ENCODE peak calls at places on chromosomes 6 and 20, in six cellular contexts. One of them, this sample, is unnamed.

GRCh38 chr6:151975795-151976194 is 168.3 kb downstream of the ESR1 start:
- DNase-seq in GM12891: no peak
- DNase-seq in H1: no peak
- DNase-seq in HepG2: no peak
- DNase-seq in GM12878: no peak
- DNase-seq in K562: no peak
- DNase-seq in this sample: no peak

GRCh38 chr6:22025468-22026159 is 271.2 kb downstream of the PRL start:
- DNase-seq in GM12891: peak
- DNase-seq in H1: peak
- DNase-seq in HepG2: no peak
- DNase-seq in GM12878: peak
- DNase-seq in K562: peak
- DNase-seq in this sample: no peak

GRCh38 chr6:156826290-156826955 is 49.2 kb downstream of the ARID1B start:
- DNase-seq in GM12891: no peak
- DNase-seq in H1: no peak
- DNase-seq in HepG2: no peak
- DNase-seq in GM12878: no peak
- DNase-seq in K562: no peak
- DNase-seq in this sample: no peak

GRCh38 chr6:24919404-24919892 is 16.3 kb downstream of the RIPOR2 start:
- DNase-seq in GM12891: no peak
- DNase-seq in H1: no peak
- DNase-seq in HepG2: no peak
- DNase-seq in GM12878: no peak
- DNase-seq in K562: no peak
- DNase-seq in this sample: no peak

GRCh38 chr20:1331101-1331500 is 2.2 kb upstream of the SDCBP2 start:
- DNase-seq in GM12891: no peak
- DNase-seq in H1: no peak
- DNase-seq in HepG2: no peak
- DNase-seq in GM12878: no peak
- DNase-seq in K562: no peak
- DNase-seq in this sample: no peak

GRCh38 chr6:22145823-22146379 is 150.9 kb downstream of the PRL start:
- DNase-seq in GM12891: no peak
- DNase-seq in H1: peak
- DNase-seq in HepG2: no peak
- DNase-seq in GM12878: no peak
- DNase-seq in K562: no peak
- DNase-seq in this sample: no peak

GRCh38 chr20:18477821-18478220 is 10.6 kb downstream of the POLR3F start:
- DNase-seq in GM12891: no peak
- DNase-seq in H1: no peak
- DNase-seq in HepG2: no peak
- DNase-seq in GM12878: no peak
- DNase-seq in K562: no peak
- DNase-seq in this sample: no peak

GRCh38 chr20:22501566-22502344 is 82.6 kb downstream of the FOXA2 start:
- DNase-seq in GM12891: no peak
- DNase-seq in H1: no peak
- DNase-seq in HepG2: no peak
- DNase-seq in GM12878: no peak
- DNase-seq in K562: no peak
- DNase-seq in this sample: no peak

GRCh38 chr20:44106615-44107014 is 80.4 kb downstream of the JPH2 start:
- DNase-seq in GM12891: no peak
- DNase-seq in H1: no peak
- DNase-seq in HepG2: no peak
- DNase-seq in GM12878: no peak
- DNase-seq in K562: no peak
- DNase-seq in this sample: no peak

GRCh38 chr6:16758163-16758975 is 2.9 kb downstream of the ATXN1 start:
- DNase-seq in GM12891: no peak
- DNase-seq in H1: no peak
- DNase-seq in HepG2: peak
- DNase-seq in GM12878: no peak
- DNase-seq in K562: no peak
- DNase-seq in this sample: no peak

GRCh38 chr6:47630587-47630986 is 67.8 kb upstream of the ADGRF4 start:
- DNase-seq in GM12891: no peak
- DNase-seq in H1: no peak
- DNase-seq in HepG2: no peak
- DNase-seq in GM12878: no peak
- DNase-seq in K562: no peak
- DNase-seq in this sample: no peak

GRCh38 chr20:63087872-63088680 is 81.3 kb upstream of the BHLHE23 start:
- DNase-seq in GM12891: no peak
- DNase-seq in H1: no peak
- DNase-seq in HepG2: no peak
- DNase-seq in GM12878: no peak
- DNase-seq in K562: no peak
- DNase-seq in this sample: no peak

GRCh38 chr20:24782801-24783630 is 166.1 kb upstream of the CST7 start:
- DNase-seq in GM12891: no peak
- DNase-seq in H1: no peak
- DNase-seq in HepG2: peak
- DNase-seq in GM12878: no peak
- DNase-seq in K562: no peak
- DNase-seq in this sample: no peak

GRCh38 chr20:43666376-43667328 is at the start of gene MYBL2:
- DNase-seq in GM12891: peak
- DNase-seq in H1: peak
- DNase-seq in HepG2: peak
- DNase-seq in GM12878: no peak
- DNase-seq in K562: peak
- DNase-seq in this sample: peak

GRCh38 chr6:44701637-44702101 is 314.2 kb downstream of the CDC5L start:
- DNase-seq in GM12891: no peak
- DNase-seq in H1: peak
- DNase-seq in HepG2: no peak
- DNase-seq in GM12878: no peak
- DNase-seq in K562: no peak
- DNase-seq in this sample: no peak

GRCh38 chr6:81561071-81561564 is 191.4 kb downstream of the TENT5A start:
- DNase-seq in GM12891: no peak
- DNase-seq in H1: no peak
- DNase-seq in HepG2: peak
- DNase-seq in GM12878: no peak
- DNase-seq in K562: no peak
- DNase-seq in this sample: no peak

GRCh38 chr6:155641603-155642002 is 186.0 kb upstream of the NOX3 start:
- DNase-seq in GM12891: no peak
- DNase-seq in H1: no peak
- DNase-seq in HepG2: no peak
- DNase-seq in GM12878: no peak
- DNase-seq in K562: no peak
- DNase-seq in this sample: no peak

GRCh38 chr20:4064118-4064962 is 49.0 kb upstream of the RNF24 start:
- DNase-seq in GM12891: no peak
- DNase-seq in H1: no peak
- DNase-seq in HepG2: no peak
- DNase-seq in GM12878: no peak
- DNase-seq in K562: peak
- DNase-seq in this sample: no peak

GRCh38 chr6:166825553-166826145 is 130.7 kb downstream of the RNASET2 start:
- DNase-seq in GM12891: no peak
- DNase-seq in H1: no peak
- DNase-seq in HepG2: no peak
- DNase-seq in GM12878: no peak
- DNase-seq in K562: no peak
- DNase-seq in this sample: no peak

GRCh38 chr6:111581957-111582356 is 23.7 kb downstream of the TRAF3IP2 start:
- DNase-seq in GM12891: no peak
- DNase-seq in H1: no peak
- DNase-seq in HepG2: no peak
- DNase-seq in GM12878: no peak
- DNase-seq in K562: no peak
- DNase-seq in this sample: no peak

GRCh38 chr6:116263353-116263752 is 9.5 kb upstream of the TSPYL4 start:
- DNase-seq in GM12891: no peak
- DNase-seq in H1: no peak
- DNase-seq in HepG2: no peak
- DNase-seq in GM12878: no peak
- DNase-seq in K562: no peak
- DNase-seq in this sample: no peak

GRCh38 chr6:165231177-165231576 is 78.2 kb downstream of the C6orf118 start:
- DNase-seq in GM12891: no peak
- DNase-seq in H1: no peak
- DNase-seq in HepG2: no peak
- DNase-seq in GM12878: no peak
- DNase-seq in K562: no peak
- DNase-seq in this sample: no peak

GRCh38 chr6:111841822-111842221 is 31.4 kb downstream of the FYN start:
- DNase-seq in GM12891: no peak
- DNase-seq in H1: no peak
- DNase-seq in HepG2: no peak
- DNase-seq in GM12878: peak
- DNase-seq in K562: no peak
- DNase-seq in this sample: no peak

DNA sequence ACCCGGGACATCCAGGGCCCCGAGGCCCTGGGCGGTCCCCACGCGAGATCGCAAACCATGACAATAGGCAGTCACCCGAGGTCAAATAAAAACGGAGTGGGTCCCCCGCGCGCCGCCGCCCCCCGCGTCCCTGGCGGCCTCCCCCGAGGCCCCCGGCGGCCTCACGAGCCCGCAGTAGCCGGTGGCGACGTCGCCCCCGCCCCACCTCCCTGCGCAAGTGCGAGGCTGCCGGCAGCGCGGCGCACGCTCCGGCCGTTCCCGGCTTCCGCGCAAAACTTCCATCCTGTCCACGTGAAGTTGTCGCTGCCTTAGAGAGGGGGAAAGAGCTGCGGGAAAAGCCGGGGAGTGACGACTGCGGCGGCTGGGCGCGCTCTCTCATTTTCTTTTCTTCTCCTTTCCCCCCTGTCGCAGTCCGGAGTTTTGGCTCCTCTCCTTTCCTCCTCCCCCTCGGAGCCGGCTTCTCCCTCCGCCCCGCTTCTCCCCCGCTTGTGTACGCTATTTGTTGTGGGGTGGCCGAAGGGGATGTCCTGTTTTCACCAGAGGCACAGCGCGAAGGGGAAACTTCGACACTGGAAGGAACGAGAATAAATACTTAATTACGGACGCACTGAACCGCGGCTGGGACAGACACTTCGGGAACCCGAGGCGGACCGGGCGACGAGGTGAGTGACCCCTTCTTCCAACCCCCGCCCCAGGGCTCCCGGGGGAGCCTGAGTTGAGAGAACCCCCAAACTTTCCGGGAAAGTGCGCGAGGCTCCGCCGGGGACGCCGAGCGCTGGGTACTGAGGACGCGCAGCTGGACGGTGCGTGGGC is at the start of gene EYA4:
- DNase-seq in GM12891: no peak
- DNase-seq in H1: no peak
- DNase-seq in HepG2: no peak
- DNase-seq in GM12878: no peak
- DNase-seq in K562: no peak
- DNase-seq in this sample: peak
- TF ChIP-seq TAF1 in GM12891: no peak
- TF ChIP-seq TAF1 in H1: no peak
- TF ChIP-seq TAF1 in HepG2: no peak
- TF ChIP-seq TAF1 in GM12878: no peak
- TF ChIP-seq TAF1 in K562: no peak
- TF ChIP-seq TAF1 in this sample: no peak

DNA sequence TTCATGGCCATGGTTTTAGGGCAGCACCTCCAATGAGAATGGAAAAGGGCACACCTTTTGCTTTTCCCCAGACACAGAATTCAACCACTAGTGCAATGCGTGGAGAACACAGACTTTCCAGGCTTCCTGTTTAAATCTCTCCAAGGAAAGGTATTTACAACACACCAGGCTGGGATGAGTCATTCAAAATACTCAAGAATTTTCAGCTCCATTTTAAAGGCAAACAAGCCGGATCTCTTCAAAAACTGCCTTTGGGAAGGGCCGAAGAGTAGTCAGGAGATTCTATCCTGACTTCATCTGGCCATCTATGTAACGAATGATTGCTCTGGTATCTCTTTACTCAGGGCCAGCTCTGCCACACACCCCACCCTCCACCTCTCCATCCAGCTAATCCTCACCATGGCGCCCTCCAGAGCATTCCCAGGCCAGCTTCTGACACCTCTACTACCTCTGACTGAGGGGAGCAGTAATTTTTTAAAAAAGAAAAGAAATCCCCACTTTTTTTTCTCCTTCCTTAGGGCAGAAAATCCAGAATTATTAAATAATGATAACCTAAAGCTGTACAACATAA is 254.6 kb downstream of the LY86 start:
- DNase-seq in GM12891: no peak
- DNase-seq in H1: no peak
- DNase-seq in HepG2: no peak
- DNase-seq in GM12878: no peak
- DNase-seq in K562: no peak
- DNase-seq in this sample: no peak
- TF ChIP-seq POLR2A in GM12891: no peak
- TF ChIP-seq POLR2A in H1: no peak
- TF ChIP-seq POLR2A in HepG2: no peak
- TF ChIP-seq POLR2A in GM12878: no peak
- TF ChIP-seq POLR2A in K562: no peak
- TF ChIP-seq POLR2A in this sample: no peak

DNA sequence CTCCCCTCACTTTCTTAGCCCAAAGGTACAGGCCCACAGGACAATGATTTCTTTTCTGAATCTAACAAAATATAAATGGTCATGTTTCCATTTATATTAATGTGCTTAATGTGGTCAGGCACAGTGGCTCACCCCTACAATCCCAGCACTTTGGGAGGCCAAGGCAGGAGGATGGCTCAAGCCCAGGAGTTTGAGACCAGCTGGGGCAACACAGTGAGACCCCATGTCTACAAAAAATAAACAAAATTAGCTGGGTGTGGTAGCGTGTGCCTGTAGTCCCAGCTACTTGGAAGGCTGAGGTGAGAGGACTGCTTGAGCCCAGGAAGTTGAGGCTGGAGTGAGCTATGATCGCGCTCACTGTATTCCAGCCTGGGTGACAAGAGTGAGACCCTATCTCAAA is 77.2 kb upstream of the TULP1 start:
- DNase-seq in GM12891: no peak
- DNase-seq in H1: no peak
- DNase-seq in HepG2: no peak
- DNase-seq in GM12878: no peak
- DNase-seq in K562: no peak
- DNase-seq in this sample: no peak
- TF ChIP-seq POLR2AphosphoS5 in GM12891: no peak
- TF ChIP-seq POLR2AphosphoS5 in H1: no peak
- TF ChIP-seq POLR2AphosphoS5 in HepG2: no peak
- TF ChIP-seq POLR2AphosphoS5 in GM12878: no peak
- TF ChIP-seq POLR2AphosphoS5 in K562: no peak
- TF ChIP-seq POLR2AphosphoS5 in this sample: no peak

DNA sequence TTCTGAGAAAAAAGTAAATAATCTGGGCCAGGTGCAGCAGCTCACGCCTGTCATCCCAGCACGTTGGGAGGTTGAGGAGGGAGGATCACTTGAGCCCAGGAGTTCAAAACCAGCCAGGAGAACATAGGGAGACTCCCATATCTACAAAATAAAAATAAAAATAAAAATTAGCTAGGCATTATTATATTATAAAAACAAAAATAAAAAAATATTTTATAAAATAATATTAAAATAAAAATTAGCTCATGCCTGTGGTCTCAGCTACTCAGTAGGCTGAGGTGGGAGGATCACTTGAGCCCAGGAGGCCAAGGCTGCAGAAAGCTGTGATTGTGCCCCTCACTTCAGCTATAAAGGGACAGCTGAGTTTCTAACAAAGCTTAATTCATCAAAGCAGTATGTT is 362.9 kb downstream of the SMOC2 start:
- DNase-seq in GM12891: no peak
- DNase-seq in H1: no peak
- DNase-seq in HepG2: no peak
- DNase-seq in GM12878: no peak
- DNase-seq in K562: no peak
- DNase-seq in this sample: no peak
- TF ChIP-seq TAF1 in GM12891: no peak
- TF ChIP-seq TAF1 in H1: no peak
- TF ChIP-seq TAF1 in HepG2: no peak
- TF ChIP-seq TAF1 in GM12878: no peak
- TF ChIP-seq TAF1 in K562: no peak
- TF ChIP-seq TAF1 in this sample: no peak

This sample was measured in GM12892.